ENCODE peak calls at places on chromosome 19, in four cellular contexts. G is left ventricle myocardium inferior; N is CD4-positive, CD25-positive, alpha-beta regulatory T cell; T is kidney epithelial cell. H is an unnamed sample.
A peak's percentile ranks its signal among the peaks of the same experiment; 100 is the strongest.

GRCh38 chr19:51478381-51479285 is at the start of gene CEACAM18:
- DNase-seq in G (no peak), N (no peak), T (no peak), H (no peak)

GRCh38 chr19:35842666-35843272 is 9.5 kb downstream of the NPHS1 start:
- DNase-seq in T (no peak), G (no peak), N (no peak), H (no peak)

GRCh38 chr19:14004619-14005380 is 1.3 kb downstream of the RFX1 start:
- DNase-seq in T (no peak), N (no peak), G (peak; percentile 63), H (peak; percentile 82)

GRCh38 chr19:6060600-6061391 is 49.5 kb downstream of the RFX2 start:
- DNase-seq in N (peak; percentile 48), T (peak; percentile 44), G (no peak), H (peak; percentile 71)

GRCh38 chr19:40599331-40600085 is 1.7 kb upstream of the LTBP4 start:
- DNase-seq in N (peak; percentile 26), T (no peak), G (no peak), H (no peak)

GRCh38 chr19:19657397-19657783 is 6.1 kb downstream of the ATP13A1 start:
- DNase-seq in T (no peak), N (no peak), G (no peak), H (no peak)

GRCh38 chr19:55536951-55537740 is at the start of gene SBK2:
- DNase-seq in N (no peak), G (no peak), T (no peak), H (no peak)

GRCh38 chr19:9039728-9040127 is 29.5 kb upstream of the MUC16 start:
- DNase-seq in N (no peak), G (no peak), T (no peak), H (no peak)

GRCh38 chr19:8468761-8469458 is 24.1 kb downstream of the HNRNPM start:
- DNase-seq in G (no peak), N (no peak), T (no peak), H (no peak)

GRCh38 chr19:13983213-13983889 is 22.8 kb downstream of the RFX1 start:
- DNase-seq in N (no peak), G (no peak), T (no peak), H (no peak)

GRCh38 chr19:13881231-13881691 is 4.3 kb downstream of the NANOS3 start:
- DNase-seq in T (no peak), N (no peak), G (no peak), H (no peak)

GRCh38 chr19:2185734-2186070 is 22.0 kb downstream of the DOT1L start:
- DNase-seq in N (no peak), G (no peak), T (no peak), H (no peak)

GRCh38 chr19:34715357-34715756 is 18.7 kb upstream of the ZNF181 start:
- DNase-seq in G (no peak), T (no peak), N (no peak), H (no peak)

GRCh38 chr19:4582980-4583842 is 23.7 kb upstream of the SEMA6B start:
- DNase-seq in T (no peak), G (no peak), N (no peak), H (no peak)

GRCh38 chr19:56273563-56274117 is 1.1 kb downstream of the EDDM13 start:
- DNase-seq in T (no peak), G (no peak), N (no peak), H (no peak)

GRCh38 chr19:18417250-18418033 is 1.8 kb upstream of the SSBP4 start:
- DNase-seq in T (no peak), N (no peak), G (peak; percentile 88), H (peak; percentile 85)

GRCh38 chr19:8334458-8335342 is 8.4 kb downstream of the KANK3 start:
- DNase-seq in N (no peak), T (no peak), G (peak; percentile 41), H (no peak)

GRCh38 chr19:1837625-1838105 is 10.6 kb downstream of the REXO1 start:
- DNase-seq in T (no peak), G (peak; percentile 35), N (peak; percentile 41), H (no peak)

GRCh38 chr19:15457701-15458484 is 6.5 kb downstream of the RASAL3 start:
- DNase-seq in G (no peak), T (no peak), N (no peak), H (no peak)

GRCh38 chr19:7655581-7655980 is 13.3 kb upstream of the RETN start:
- DNase-seq in T (no peak), G (no peak), N (no peak), H (no peak)

GRCh38 chr19:2751438-2751830 is 11.6 kb upstream of the SLC39A3 start:
- DNase-seq in G (no peak), T (no peak), N (no peak), H (no peak)

GRCh38 chr19:46730187-46730586 is 13.3 kb upstream of the PRKD2 start:
- DNase-seq in N (no peak), T (no peak), G (no peak), H (no peak)

H was measured in right atrium auricular region.